ENCODE peak calls at places on chromosome 17, in eight cellular contexts. One of them, this sample, is unnamed.
A peak's percentile ranks its signal among the peaks of the same experiment; 100 is the strongest.

GRCh38 chr17:142102-142661 is 4.8 kb downstream of the SCGB1C2 start:
- DNase-seq in testis: peak; percentile 86
- DNase-seq in uterus: peak; percentile 23
- DNase-seq in AG04450: no peak
- DNase-seq in cardiac muscle cell: peak; percentile 8
- DNase-seq in CD8-positive, alpha-beta T cell: no peak
- DNase-seq in left lung: peak; percentile 34
- DNase-seq in Peyer's patch: peak; percentile 14
- DNase-seq in this sample: peak; percentile 11

GRCh38 chr17:65092262-65092661 is 35.7 kb upstream of the GNA13 start:
- DNase-seq in Peyer's patch: no peak
- DNase-seq in AG04450: no peak
- DNase-seq in cardiac muscle cell: peak; percentile 28
- DNase-seq in left lung: no peak
- DNase-seq in CD8-positive, alpha-beta T cell: no peak
- DNase-seq in testis: no peak
- DNase-seq in uterus: no peak
- DNase-seq in this sample: no peak

GRCh38 chr17:15348030-15348429 is 6.6 kb upstream of the TEKT3 start:
- DNase-seq in AG04450: no peak
- DNase-seq in uterus: peak; percentile 28
- DNase-seq in cardiac muscle cell: no peak
- DNase-seq in CD8-positive, alpha-beta T cell: no peak
- DNase-seq in testis: no peak
- DNase-seq in left lung: no peak
- DNase-seq in Peyer's patch: no peak
- DNase-seq in this sample: no peak

GRCh38 chr17:81035389-81036127 is 607 bp downstream of the BAIAP2 start:
- DNase-seq in CD8-positive, alpha-beta T cell: no peak
- DNase-seq in testis: no peak
- DNase-seq in uterus: no peak
- DNase-seq in cardiac muscle cell: peak; percentile 42
- DNase-seq in Peyer's patch: no peak
- DNase-seq in left lung: peak; percentile 88
- DNase-seq in AG04450: no peak
- DNase-seq in this sample: no peak

GRCh38 chr17:79901131-79901530 is 61.9 kb upstream of the CBX4 start:
- DNase-seq in Peyer's patch: no peak
- DNase-seq in CD8-positive, alpha-beta T cell: no peak
- DNase-seq in AG04450: no peak
- DNase-seq in testis: no peak
- DNase-seq in uterus: no peak
- DNase-seq in cardiac muscle cell: no peak
- DNase-seq in left lung: no peak
- DNase-seq in this sample: no peak

GRCh38 chr17:59859444-59860025 is 33.2 kb downstream of the TUBD1 start:
- DNase-seq in Peyer's patch: no peak
- DNase-seq in testis: no peak
- DNase-seq in uterus: no peak
- DNase-seq in left lung: no peak
- DNase-seq in AG04450: no peak
- DNase-seq in cardiac muscle cell: peak; percentile 80
- DNase-seq in CD8-positive, alpha-beta T cell: no peak
- DNase-seq in this sample: no peak

GRCh38 chr17:61285483-61286320 is 113.9 kb upstream of the TBX2 start:
- DNase-seq in Peyer's patch: no peak
- DNase-seq in testis: no peak
- DNase-seq in cardiac muscle cell: peak; percentile 67
- DNase-seq in CD8-positive, alpha-beta T cell: no peak
- DNase-seq in AG04450: peak; percentile 85
- DNase-seq in uterus: no peak
- DNase-seq in left lung: no peak
- DNase-seq in this sample: peak; percentile 66

GRCh38 chr17:45438931-45439610 is 6.4 kb upstream of the ARHGAP27 start:
- DNase-seq in AG04450: no peak
- DNase-seq in left lung: peak; percentile 60
- DNase-seq in testis: no peak
- DNase-seq in Peyer's patch: no peak
- DNase-seq in uterus: no peak
- DNase-seq in cardiac muscle cell: no peak
- DNase-seq in CD8-positive, alpha-beta T cell: no peak
- DNase-seq in this sample: no peak

DNA sequence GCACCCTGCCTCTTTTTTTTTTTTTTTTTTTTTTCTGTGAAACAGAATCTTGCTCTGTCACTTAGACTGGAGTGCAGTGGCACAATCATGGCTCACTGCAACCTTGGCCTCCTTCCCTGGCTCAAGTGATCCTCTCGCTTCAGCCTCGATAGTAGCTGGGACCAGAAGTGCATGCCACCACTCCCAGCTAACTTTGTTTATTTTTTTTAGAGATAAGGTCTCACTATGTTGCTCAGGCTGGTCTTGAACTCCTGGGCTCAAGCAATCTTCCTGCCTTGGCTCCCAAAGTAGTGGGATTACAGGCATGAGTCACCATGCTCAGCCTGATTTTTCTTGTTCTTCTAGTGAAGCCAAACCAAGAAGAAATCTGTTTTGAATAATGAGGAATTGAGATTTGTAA is 25.0 kb downstream of the CDK12 start:
- DNase-seq in testis: no peak
- DNase-seq in cardiac muscle cell: peak; percentile 33
- DNase-seq in CD8-positive, alpha-beta T cell: no peak
- DNase-seq in uterus: no peak
- DNase-seq in left lung: no peak
- DNase-seq in Peyer's patch: no peak
- DNase-seq in AG04450: no peak
- DNase-seq in this sample: no peak
- H3K27ac ChIP-seq in testis: no peak overlapping the region
- H3K27ac ChIP-seq in cardiac muscle cell: no peak overlapping the region
- H3K27ac ChIP-seq in CD8-positive, alpha-beta T cell: no peak overlapping the region
- H3K27ac ChIP-seq in uterus: no peak overlapping the region
- H3K27ac ChIP-seq in left lung: no peak overlapping the region
- H3K27ac ChIP-seq in Peyer's patch: no peak overlapping the region
- H3K27ac ChIP-seq in AG04450: peak overlapping the region; percentile 89
- H3K27ac ChIP-seq in this sample: no peak overlapping the region

DNA sequence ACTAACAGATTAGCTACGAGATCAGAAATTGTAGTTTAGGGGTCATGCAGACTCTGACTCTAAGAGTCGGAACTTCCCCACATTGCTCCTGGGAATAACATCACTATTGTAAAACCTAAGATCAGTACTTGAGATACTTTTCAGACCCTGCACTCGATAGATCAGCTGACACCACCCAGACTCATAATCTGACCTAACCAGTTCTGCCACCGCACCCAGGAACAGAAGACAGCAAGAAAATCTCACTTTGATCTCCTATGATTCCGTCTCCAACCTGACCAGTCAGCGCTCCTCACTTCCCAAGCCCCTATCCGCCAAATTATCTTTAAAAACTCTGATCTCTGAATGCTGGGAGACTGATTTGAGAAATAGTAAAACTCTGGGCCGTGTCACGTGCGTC is 27.2 kb upstream of the ASGR2 start:
- DNase-seq in AG04450: no peak
- DNase-seq in uterus: no peak
- DNase-seq in Peyer's patch: no peak
- DNase-seq in testis: no peak
- DNase-seq in left lung: no peak
- DNase-seq in cardiac muscle cell: no peak
- DNase-seq in CD8-positive, alpha-beta T cell: no peak
- DNase-seq in this sample: no peak
- H3K27ac ChIP-seq in AG04450: no peak overlapping the region
- H3K27ac ChIP-seq in uterus: no peak overlapping the region
- H3K27ac ChIP-seq in Peyer's patch: no peak overlapping the region
- H3K27ac ChIP-seq in testis: no peak overlapping the region
- H3K27ac ChIP-seq in left lung: no peak overlapping the region
- H3K27ac ChIP-seq in cardiac muscle cell: no peak overlapping the region
- H3K27ac ChIP-seq in CD8-positive, alpha-beta T cell: no peak overlapping the region
- H3K27ac ChIP-seq in this sample: no peak overlapping the region

GRCh38 chr17:82386881-82387498 is 15.4 kb downstream of the UTS2R start:
- DNase-seq in cardiac muscle cell: no peak
- DNase-seq in CD8-positive, alpha-beta T cell: no peak
- DNase-seq in testis: no peak
- DNase-seq in AG04450: no peak
- DNase-seq in Peyer's patch: no peak
- DNase-seq in left lung: peak; percentile 72
- DNase-seq in uterus: no peak
- DNase-seq in this sample: no peak

GRCh38 chr17:82384051-82384729 is 12.6 kb downstream of the UTS2R start:
- DNase-seq in Peyer's patch: no peak
- DNase-seq in left lung: peak; percentile 31
- DNase-seq in AG04450: no peak
- DNase-seq in CD8-positive, alpha-beta T cell: no peak
- DNase-seq in cardiac muscle cell: no peak
- DNase-seq in uterus: no peak
- DNase-seq in testis: no peak
- DNase-seq in this sample: no peak

GRCh38 chr17:82386256-82386831 is 14.8 kb downstream of the UTS2R start:
- DNase-seq in AG04450: no peak
- DNase-seq in CD8-positive, alpha-beta T cell: no peak
- DNase-seq in Peyer's patch: no peak
- DNase-seq in testis: no peak
- DNase-seq in uterus: no peak
- DNase-seq in left lung: peak; percentile 37
- DNase-seq in cardiac muscle cell: no peak
- DNase-seq in this sample: no peak

GRCh38 chr17:82384730-82385429 is 13.3 kb downstream of the UTS2R start:
- DNase-seq in cardiac muscle cell: no peak
- DNase-seq in CD8-positive, alpha-beta T cell: no peak
- DNase-seq in uterus: no peak
- DNase-seq in AG04450: no peak
- DNase-seq in Peyer's patch: no peak
- DNase-seq in testis: peak; percentile 73
- DNase-seq in left lung: peak; percentile 82
- DNase-seq in this sample: peak; percentile 58

GRCh38 chr17:82385559-82386255 is 14.1 kb downstream of the UTS2R start:
- DNase-seq in CD8-positive, alpha-beta T cell: no peak
- DNase-seq in AG04450: no peak
- DNase-seq in left lung: peak; percentile 66
- DNase-seq in uterus: no peak
- DNase-seq in Peyer's patch: no peak
- DNase-seq in cardiac muscle cell: no peak
- DNase-seq in testis: no peak
- DNase-seq in this sample: no peak
- H3K27ac ChIP-seq in CD8-positive, alpha-beta T cell: no peak overlapping the region
- H3K27ac ChIP-seq in AG04450: no peak overlapping the region
- H3K27ac ChIP-seq in left lung: no peak overlapping the region
- H3K27ac ChIP-seq in uterus: no peak overlapping the region
- H3K27ac ChIP-seq in Peyer's patch: no peak overlapping the region
- H3K27ac ChIP-seq in cardiac muscle cell: no peak overlapping the region
- H3K27ac ChIP-seq in testis: no peak overlapping the region
- H3K27ac ChIP-seq in this sample: peak overlapping the region; percentile 73

GRCh38 chr17:12566281-12567002 is 99.2 kb upstream of the MYOCD start:
- DNase-seq in AG04450: no peak
- DNase-seq in cardiac muscle cell: no peak
- DNase-seq in testis: no peak
- DNase-seq in Peyer's patch: no peak
- DNase-seq in uterus: no peak
- DNase-seq in left lung: no peak
- DNase-seq in CD8-positive, alpha-beta T cell: no peak
- DNase-seq in this sample: no peak
- H3K27ac ChIP-seq in AG04450: no peak overlapping the region
- H3K27ac ChIP-seq in cardiac muscle cell: no peak overlapping the region
- H3K27ac ChIP-seq in testis: no peak overlapping the region
- H3K27ac ChIP-seq in Peyer's patch: no peak overlapping the region
- H3K27ac ChIP-seq in uterus: no peak overlapping the region
- H3K27ac ChIP-seq in left lung: no peak overlapping the region
- H3K27ac ChIP-seq in CD8-positive, alpha-beta T cell: no peak overlapping the region
- H3K27ac ChIP-seq in this sample: no peak overlapping the region